ENCODE peak calls at places on chromosomes 1 and 21, in ten cellular contexts. One of them, this sample, is unnamed.

GRCh38 chr1:43704838-43705237 is 2.5 kb upstream of the ST3GAL3 start:
- DNase-seq in CD8-positive, alpha-beta T cell: no peak
- DNase-seq in A549: no peak
- DNase-seq in tibial nerve: no peak
- DNase-seq in tibial artery: no peak
- DNase-seq in prostate gland: peak; percentile 51
- DNase-seq in suprapubic skin: no peak
- DNase-seq in ovary: peak; percentile 13
- DNase-seq in endothelial cell of umbilical vein: no peak
- DNase-seq in psoas muscle: peak; percentile 71
- DNase-seq in this sample: peak; percentile 43

GRCh38 chr1:29453502-29454240 is 217.3 kb downstream of the PTPRU start:
- DNase-seq in suprapubic skin: no peak
- DNase-seq in tibial artery: peak; percentile 32
- DNase-seq in prostate gland: no peak
- DNase-seq in A549: peak; percentile 41
- DNase-seq in CD8-positive, alpha-beta T cell: no peak
- DNase-seq in ovary: peak; percentile 25
- DNase-seq in tibial nerve: no peak
- DNase-seq in psoas muscle: no peak
- DNase-seq in endothelial cell of umbilical vein: peak; percentile 26
- DNase-seq in this sample: peak; percentile 81

GRCh38 chr21:36282568-36283230 is 37.3 kb upstream of the MORC3 start:
- DNase-seq in A549: no peak
- DNase-seq in suprapubic skin: no peak
- DNase-seq in tibial artery: no peak
- DNase-seq in endothelial cell of umbilical vein: no peak
- DNase-seq in tibial nerve: no peak
- DNase-seq in CD8-positive, alpha-beta T cell: no peak
- DNase-seq in ovary: no peak
- DNase-seq in psoas muscle: peak; percentile 4
- DNase-seq in prostate gland: no peak
- DNase-seq in this sample: no peak

GRCh38 chr1:157189986-157190982 is 52.1 kb upstream of the ETV3 start:
- DNase-seq in prostate gland: no peak
- DNase-seq in psoas muscle: no peak
- DNase-seq in suprapubic skin: no peak
- DNase-seq in tibial nerve: no peak
- DNase-seq in A549: no peak
- DNase-seq in CD8-positive, alpha-beta T cell: no peak
- DNase-seq in tibial artery: no peak
- DNase-seq in endothelial cell of umbilical vein: no peak
- DNase-seq in ovary: no peak
- DNase-seq in this sample: no peak

GRCh38 chr1:22557341-22557950 is 5.8 kb upstream of the EPHA8 start:
- DNase-seq in CD8-positive, alpha-beta T cell: no peak
- DNase-seq in ovary: no peak
- DNase-seq in A549: no peak
- DNase-seq in tibial nerve: no peak
- DNase-seq in endothelial cell of umbilical vein: peak; percentile 11
- DNase-seq in prostate gland: no peak
- DNase-seq in psoas muscle: no peak
- DNase-seq in suprapubic skin: no peak
- DNase-seq in tibial artery: no peak
- DNase-seq in this sample: peak; percentile 30

GRCh38 chr1:93453911-93454310 is 6.0 kb downstream of the FNBP1L start:
- DNase-seq in CD8-positive, alpha-beta T cell: no peak
- DNase-seq in endothelial cell of umbilical vein: peak; percentile 60
- DNase-seq in A549: no peak
- DNase-seq in prostate gland: no peak
- DNase-seq in suprapubic skin: no peak
- DNase-seq in psoas muscle: no peak
- DNase-seq in tibial artery: no peak
- DNase-seq in ovary: no peak
- DNase-seq in tibial nerve: no peak
- DNase-seq in this sample: no peak

GRCh38 chr1:186978596-186979556 is 150.1 kb downstream of the PLA2G4A start:
- DNase-seq in tibial nerve: no peak
- DNase-seq in endothelial cell of umbilical vein: peak; percentile 33
- DNase-seq in suprapubic skin: no peak
- DNase-seq in tibial artery: no peak
- DNase-seq in ovary: no peak
- DNase-seq in psoas muscle: no peak
- DNase-seq in A549: no peak
- DNase-seq in CD8-positive, alpha-beta T cell: no peak
- DNase-seq in prostate gland: no peak
- DNase-seq in this sample: no peak

GRCh38 chr1:54314691-54315455 is 91.3 kb downstream of the SSBP3 start:
- DNase-seq in endothelial cell of umbilical vein: no peak
- DNase-seq in suprapubic skin: no peak
- DNase-seq in prostate gland: peak; percentile 81
- DNase-seq in ovary: no peak
- DNase-seq in tibial artery: no peak
- DNase-seq in tibial nerve: no peak
- DNase-seq in CD8-positive, alpha-beta T cell: no peak
- DNase-seq in psoas muscle: peak; percentile 50
- DNase-seq in A549: no peak
- DNase-seq in this sample: no peak

GRCh38 chr1:228837817-228838716 is 102.8 kb downstream of the RHOU start:
- DNase-seq in prostate gland: no peak
- DNase-seq in CD8-positive, alpha-beta T cell: no peak
- DNase-seq in psoas muscle: no peak
- DNase-seq in ovary: peak; percentile 82
- DNase-seq in tibial artery: peak; percentile 71
- DNase-seq in endothelial cell of umbilical vein: peak; percentile 96
- DNase-seq in suprapubic skin: no peak
- DNase-seq in tibial nerve: peak; percentile 76
- DNase-seq in A549: peak; percentile 88
- DNase-seq in this sample: peak; percentile 96

GRCh38 chr1:11431946-11432507 is 46.9 kb upstream of the DISP3 start:
- DNase-seq in tibial nerve: no peak
- DNase-seq in CD8-positive, alpha-beta T cell: no peak
- DNase-seq in endothelial cell of umbilical vein: no peak
- DNase-seq in prostate gland: no peak
- DNase-seq in tibial artery: no peak
- DNase-seq in suprapubic skin: no peak
- DNase-seq in psoas muscle: no peak
- DNase-seq in ovary: no peak
- DNase-seq in A549: no peak
- DNase-seq in this sample: no peak
- H3K27ac ChIP-seq in tibial nerve: no peak overlapping the region
- H3K27ac ChIP-seq in CD8-positive, alpha-beta T cell: no peak overlapping the region
- H3K27ac ChIP-seq in endothelial cell of umbilical vein: no peak overlapping the region
- H3K27ac ChIP-seq in prostate gland: no peak overlapping the region
- H3K27ac ChIP-seq in tibial artery: no peak overlapping the region
- H3K27ac ChIP-seq in suprapubic skin: no peak overlapping the region
- H3K27ac ChIP-seq in psoas muscle: no peak overlapping the region
- H3K27ac ChIP-seq in ovary: no peak overlapping the region
- H3K27ac ChIP-seq in A549: no peak overlapping the region
- H3K27ac ChIP-seq in this sample: no peak overlapping the region

DNA sequence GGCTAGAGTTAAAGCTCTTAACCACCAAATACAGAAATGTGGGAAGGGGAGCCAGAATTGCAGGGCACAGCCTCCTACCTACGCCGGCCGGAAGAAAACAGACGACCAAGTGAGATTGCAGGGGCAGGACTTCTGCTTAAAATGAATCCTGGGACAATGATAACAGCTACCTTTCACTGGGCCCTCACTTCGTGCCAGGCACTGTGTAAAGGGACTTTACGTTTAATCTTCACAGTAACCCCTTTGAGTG is at the start of gene GNAT2:
- DNase-seq in suprapubic skin: no peak
- DNase-seq in endothelial cell of umbilical vein: no peak
- DNase-seq in prostate gland: no peak
- DNase-seq in tibial artery: no peak
- DNase-seq in A549: no peak
- DNase-seq in tibial nerve: no peak
- DNase-seq in CD8-positive, alpha-beta T cell: no peak
- DNase-seq in ovary: no peak
- DNase-seq in psoas muscle: no peak
- DNase-seq in this sample: no peak
- H3K4me1 ChIP-seq in suprapubic skin: peaks cover 51% of the 10 kb centered on the region
- H3K4me1 ChIP-seq in endothelial cell of umbilical vein: peaks cover 57% of the 10 kb centered on the region
- H3K4me1 ChIP-seq in prostate gland: peaks cover 8% of the 10 kb centered on the region
- H3K4me1 ChIP-seq in tibial artery: peaks cover 24% of the 10 kb centered on the region
- H3K4me1 ChIP-seq in A549: peaks cover 31% of the 10 kb centered on the region
- H3K4me1 ChIP-seq in tibial nerve: peaks cover 33% of the 10 kb centered on the region
- H3K4me1 ChIP-seq in CD8-positive, alpha-beta T cell: peaks cover 46% of the 10 kb centered on the region
- H3K4me1 ChIP-seq in ovary: peaks cover 8% of the 10 kb centered on the region
- H3K4me1 ChIP-seq in psoas muscle: peaks cover 11% of the 10 kb centered on the region
- H3K4me1 ChIP-seq in this sample: no peaks in the 10 kb centered on the region

GRCh38 chr1:232722626-232723025 is 82.6 kb upstream of the MAP10 start:
- DNase-seq in A549: no peak
- DNase-seq in endothelial cell of umbilical vein: no peak
- DNase-seq in suprapubic skin: no peak
- DNase-seq in tibial nerve: no peak
- DNase-seq in CD8-positive, alpha-beta T cell: no peak
- DNase-seq in prostate gland: no peak
- DNase-seq in ovary: no peak
- DNase-seq in psoas muscle: no peak
- DNase-seq in tibial artery: no peak
- DNase-seq in this sample: no peak

GRCh38 chr1:232728507-232729263 is 76.5 kb upstream of the MAP10 start:
- DNase-seq in endothelial cell of umbilical vein: no peak
- DNase-seq in suprapubic skin: no peak
- DNase-seq in A549: no peak
- DNase-seq in tibial nerve: peak; percentile 53
- DNase-seq in CD8-positive, alpha-beta T cell: no peak
- DNase-seq in psoas muscle: no peak
- DNase-seq in tibial artery: no peak
- DNase-seq in ovary: no peak
- DNase-seq in prostate gland: no peak
- DNase-seq in this sample: peak; percentile 71

GRCh38 chr1:232726048-232726779 is 79.0 kb upstream of the MAP10 start:
- DNase-seq in prostate gland: no peak
- DNase-seq in A549: no peak
- DNase-seq in ovary: no peak
- DNase-seq in tibial nerve: no peak
- DNase-seq in CD8-positive, alpha-beta T cell: no peak
- DNase-seq in suprapubic skin: no peak
- DNase-seq in tibial artery: no peak
- DNase-seq in psoas muscle: no peak
- DNase-seq in endothelial cell of umbilical vein: no peak
- DNase-seq in this sample: no peak

GRCh38 chr1:232725303-232726047 is 79.7 kb upstream of the MAP10 start:
- DNase-seq in CD8-positive, alpha-beta T cell: no peak
- DNase-seq in ovary: no peak
- DNase-seq in A549: no peak
- DNase-seq in tibial artery: no peak
- DNase-seq in tibial nerve: no peak
- DNase-seq in endothelial cell of umbilical vein: no peak
- DNase-seq in prostate gland: no peak
- DNase-seq in suprapubic skin: no peak
- DNase-seq in psoas muscle: no peak
- DNase-seq in this sample: no peak
- TF ChIP-seq CTCF in CD8-positive, alpha-beta T cell: no peak
- TF ChIP-seq CTCF in ovary: no peak
- TF ChIP-seq CTCF in A549: no peak
- TF ChIP-seq CTCF in tibial artery: no peak
- TF ChIP-seq CTCF in tibial nerve: no peak
- TF ChIP-seq CTCF in endothelial cell of umbilical vein: no peak
- TF ChIP-seq CTCF in prostate gland: no peak
- TF ChIP-seq CTCF in suprapubic skin: no peak
- TF ChIP-seq CTCF in psoas muscle: no peak
- TF ChIP-seq CTCF in this sample: no peak

GRCh38 chr21:38662224-38662568 is 143.5 kb upstream of the ETS2 start:
- DNase-seq in prostate gland: no peak
- DNase-seq in tibial nerve: no peak
- DNase-seq in suprapubic skin: no peak
- DNase-seq in A549: no peak
- DNase-seq in ovary: no peak
- DNase-seq in CD8-positive, alpha-beta T cell: no peak
- DNase-seq in endothelial cell of umbilical vein: no peak
- DNase-seq in psoas muscle: no peak
- DNase-seq in tibial artery: no peak
- DNase-seq in this sample: no peak

GRCh38 chr21:38660333-38661295 is 145.1 kb upstream of the ETS2 start:
- DNase-seq in tibial artery: peak; percentile 85
- DNase-seq in psoas muscle: no peak
- DNase-seq in endothelial cell of umbilical vein: no peak
- DNase-seq in CD8-positive, alpha-beta T cell: no peak
- DNase-seq in tibial nerve: no peak
- DNase-seq in suprapubic skin: no peak
- DNase-seq in prostate gland: no peak
- DNase-seq in ovary: peak; percentile 19
- DNase-seq in A549: no peak
- DNase-seq in this sample: peak; percentile 11

GRCh38 chr21:38659936-38660332 is 145.8 kb upstream of the ETS2 start:
- DNase-seq in tibial nerve: no peak
- DNase-seq in endothelial cell of umbilical vein: no peak
- DNase-seq in psoas muscle: no peak
- DNase-seq in suprapubic skin: no peak
- DNase-seq in CD8-positive, alpha-beta T cell: no peak
- DNase-seq in ovary: no peak
- DNase-seq in prostate gland: no peak
- DNase-seq in A549: no peak
- DNase-seq in tibial artery: no peak
- DNase-seq in this sample: no peak

GRCh38 chr21:38663282-38663681 is 142.4 kb upstream of the ETS2 start:
- DNase-seq in tibial nerve: no peak
- DNase-seq in endothelial cell of umbilical vein: no peak
- DNase-seq in A549: no peak
- DNase-seq in ovary: no peak
- DNase-seq in prostate gland: no peak
- DNase-seq in psoas muscle: no peak
- DNase-seq in tibial artery: no peak
- DNase-seq in CD8-positive, alpha-beta T cell: no peak
- DNase-seq in suprapubic skin: no peak
- DNase-seq in this sample: no peak

DNA sequence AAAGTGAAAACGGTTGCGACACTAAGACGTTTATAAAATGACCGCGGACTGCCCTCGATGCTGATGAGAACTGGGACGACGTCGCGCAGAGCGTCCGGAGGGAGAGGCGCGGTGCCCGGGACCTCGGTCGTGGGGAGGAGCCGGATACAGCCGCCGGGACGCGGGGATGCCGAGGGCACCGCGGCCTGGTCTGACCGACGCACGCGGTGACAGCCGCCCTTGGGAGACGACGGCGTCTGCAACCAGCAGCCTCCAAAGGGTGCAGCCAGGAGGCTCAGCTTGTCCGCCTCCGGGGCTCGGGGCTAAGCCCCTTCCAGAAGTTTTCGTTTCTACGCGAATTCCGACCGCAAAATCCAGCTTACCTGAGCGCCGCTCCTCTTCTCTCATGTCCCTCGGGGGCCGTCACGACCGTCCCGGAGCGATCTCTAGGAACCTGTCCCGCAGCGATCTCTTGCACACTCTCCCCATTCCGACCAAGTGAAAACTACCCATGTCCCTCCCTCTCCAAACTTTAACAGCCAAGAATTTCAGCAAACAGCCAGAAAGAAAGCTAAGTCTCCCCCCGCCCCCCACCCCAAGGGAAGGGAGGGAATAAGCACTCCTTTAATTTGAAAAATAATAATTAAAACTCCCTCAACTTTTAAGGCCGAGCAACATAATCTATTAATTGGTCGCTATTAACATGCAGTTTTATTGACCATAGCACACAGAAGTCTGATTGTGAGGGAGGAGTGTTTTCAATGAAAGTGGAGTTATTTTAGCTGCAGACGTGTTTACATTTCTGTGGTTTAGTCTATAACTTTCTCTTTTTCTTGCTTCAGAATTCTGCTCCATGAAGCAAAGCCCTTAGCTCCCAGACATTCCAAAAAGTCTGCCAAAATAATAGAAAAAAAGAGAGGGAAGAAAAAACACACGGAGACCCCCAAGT is 144.2 kb upstream of the ETS2 start:
- DNase-seq in suprapubic skin: no peak
- DNase-seq in endothelial cell of umbilical vein: peak; percentile 22
- DNase-seq in psoas muscle: peak; percentile 56
- DNase-seq in tibial artery: peak; percentile 80
- DNase-seq in tibial nerve: no peak
- DNase-seq in ovary: peak; percentile 15
- DNase-seq in CD8-positive, alpha-beta T cell: no peak
- DNase-seq in A549: no peak
- DNase-seq in prostate gland: peak; percentile 10
- DNase-seq in this sample: peak; percentile 49
- H3K27ac ChIP-seq in suprapubic skin: no peak overlapping the region
- H3K27ac ChIP-seq in endothelial cell of umbilical vein: no peak overlapping the region
- H3K27ac ChIP-seq in psoas muscle: no peak overlapping the region
- H3K27ac ChIP-seq in tibial artery: peak overlapping the region; percentile 92
- H3K27ac ChIP-seq in tibial nerve: no peak overlapping the region
- H3K27ac ChIP-seq in ovary: peak overlapping the region; percentile 17
- H3K27ac ChIP-seq in CD8-positive, alpha-beta T cell: no peak overlapping the region
- H3K27ac ChIP-seq in A549: no peak overlapping the region
- H3K27ac ChIP-seq in prostate gland: peak overlapping the region; percentile 52
- H3K27ac ChIP-seq in this sample: no peak overlapping the region